ENCODE peak calls at places on chromosome 20, in seven cellular contexts. H, S, W, R, G, B and X are unnamed samples.

GRCh38 chr20:40156600-40157307 is 532.3 kb downstream of the MAFB start:
- DNase-seq in H (no peak), S (no peak), W (no peak), R (no peak), G (no peak), B (no peak), X (no peak)

GRCh38 chr20:1888796-1889463 is 6.3 kb upstream of the SIRPA start:
- DNase-seq in H (no peak), S (no peak), W (no peak), R (no peak), G (no peak), B (no peak), X (peak; percentile 89)

GRCh38 chr20:23776067-23776771 is 25.5 kb upstream of the CST1 start:
- DNase-seq in H (no peak), S (no peak), W (no peak), R (no peak), G (no peak), B (no peak), X (no peak)

GRCh38 chr20:14142964-14143627 is 147.8 kb downstream of the MACROD2 start:
- DNase-seq in H (no peak), S (no peak), W (no peak), R (peak; percentile 24), G (no peak), B (no peak), X (no peak)

GRCh38 chr20:58741384-58741783 is 48.8 kb downstream of the NPEPL1 start:
- DNase-seq in H (no peak), S (no peak), W (no peak), R (no peak), G (no peak), B (no peak), X (no peak)

GRCh38 chr20:14918981-14919380 is 581.6 kb upstream of the FLRT3 start:
- DNase-seq in H (no peak), S (no peak), W (no peak), R (no peak), G (no peak), B (no peak), X (no peak)

GRCh38 chr20:23870461-23870860 is 9.1 kb downstream of the CST5 start:
- DNase-seq in H (no peak), S (no peak), W (no peak), R (no peak), G (no peak), B (no peak), X (no peak)

GRCh38 chr20:21251278-21251677 is 51.9 kb upstream of the XRN2 start:
- DNase-seq in H (no peak), S (no peak), W (no peak), R (no peak), G (no peak), B (no peak), X (no peak)

GRCh38 chr20:46621492-46621891 is 29.8 kb downstream of the SLC13A3 start:
- DNase-seq in H (no peak), S (no peak), W (no peak), R (peak; percentile 8), G (no peak), B (no peak), X (no peak)

GRCh38 chr20:61797200-61797599 is 268.5 kb downstream of the TAF4 start:
- DNase-seq in H (no peak), S (no peak), W (peak; percentile 56), R (no peak), G (no peak), B (no peak), X (no peak)

GRCh38 chr20:50129662-50130345 is 16.9 kb upstream of the UBE2V1 start:
- DNase-seq in H (no peak), S (no peak), W (no peak), R (no peak), G (no peak), B (no peak), X (no peak)
- H3K27me3 ChIP-seq in H (no peaks in the 10 kb centered on the region), S (no peaks in the 10 kb centered on the region), W (no peaks in the 10 kb centered on the region), R (no peaks in the 10 kb centered on the region), G (no peaks in the 10 kb centered on the region), B (no peaks in the 10 kb centered on the region), X (no peaks in the 10 kb centered on the region)

GRCh38 chr20:34311118-34312023 is 8.2 kb upstream of the AHCY start:
- DNase-seq in H (no peak), S (no peak), W (no peak), R (no peak), G (peak; percentile 16), B (no peak), X (no peak)
- H3K4me3 ChIP-seq in H (no peak overlapping the region), S (no peak overlapping the region), W (no peak overlapping the region), R (no peak overlapping the region), G (peak overlapping the region; percentile 11), B (no peak overlapping the region), X (no peak overlapping the region)

DNA sequence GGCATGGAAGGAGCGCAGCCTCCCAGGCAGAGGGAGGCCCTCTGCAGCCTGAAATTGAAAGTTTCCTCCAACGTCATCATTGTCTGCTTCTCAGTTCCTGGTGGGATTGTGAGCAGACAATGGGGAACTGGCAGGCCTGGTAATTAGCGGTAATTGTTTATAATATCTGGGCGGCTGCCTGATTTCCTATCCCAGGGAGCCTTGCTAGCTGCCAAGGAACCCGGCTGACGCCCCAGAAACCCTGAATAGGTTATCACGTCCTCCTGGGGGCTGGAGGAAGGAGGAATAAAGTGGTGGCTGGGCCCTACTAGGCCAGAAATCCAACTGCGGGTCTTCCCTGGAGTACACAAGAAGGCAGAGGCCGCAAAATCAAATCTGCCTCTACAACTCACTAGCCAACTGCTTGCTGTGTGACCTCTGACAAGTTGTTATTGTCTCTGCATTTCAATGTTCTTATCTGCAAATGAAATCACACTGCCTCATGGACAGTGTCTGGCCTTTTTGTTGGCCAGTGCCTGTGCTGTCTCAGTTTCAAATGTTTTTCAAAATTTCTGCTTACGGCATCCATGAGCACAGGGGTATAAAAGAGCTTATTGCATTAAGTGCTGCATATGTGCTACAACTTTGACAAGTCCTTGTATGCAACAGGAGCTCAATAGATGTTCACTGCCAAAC is 16.9 kb downstream of the KCNK15 start:
- DNase-seq in H (no peak), S (no peak), W (no peak), R (no peak), G (no peak), B (no peak), X (no peak)
- H3K27me3 ChIP-seq in H (no peaks in the 10 kb centered on the region), S (no peaks in the 10 kb centered on the region), W (peaks cover 31% of the 10 kb centered on the region), R (peaks cover 29% of the 10 kb centered on the region), G (no peaks in the 10 kb centered on the region), B (peaks cover 24% of the 10 kb centered on the region), X (peaks cover 3% of the 10 kb centered on the region)

DNA sequence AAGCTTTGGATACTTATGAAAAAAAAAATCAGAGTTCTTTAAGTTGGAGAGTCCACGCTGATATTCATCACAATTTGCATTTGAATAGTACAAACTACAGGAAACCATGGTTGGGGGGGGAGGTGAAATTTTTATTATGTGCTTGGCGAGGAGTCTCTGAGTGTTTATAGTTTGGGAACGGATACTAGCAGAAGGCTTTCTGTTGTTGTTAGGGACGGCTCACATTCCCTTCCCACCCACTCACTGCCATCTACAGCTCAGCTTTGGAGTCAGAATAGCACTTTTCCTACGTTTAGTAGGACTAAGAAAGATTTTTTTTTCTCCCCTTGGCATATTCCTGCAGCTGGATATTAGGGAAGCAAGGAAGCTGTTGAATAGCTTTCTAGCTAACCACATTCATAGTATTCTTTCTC is 235.0 kb upstream of the ZNF217 start:
- DNase-seq in H (no peak), S (no peak), W (peak; percentile 41), R (peak; percentile 79), G (peak; percentile 21), B (peak; percentile 29), X (no peak)
- H3K4me3 ChIP-seq in H (peak overlapping the region; percentile 52), S (peak overlapping the region; percentile 33), W (no peak overlapping the region), R (peak overlapping the region; percentile 47), G (no peak overlapping the region), B (peak overlapping the region; percentile 32), X (no peak overlapping the region)

GRCh38 chr20:57267158-57267821 is 849 bp upstream of the BMP7 start:
- DNase-seq in H (no peak), S (no peak), W (no peak), R (no peak), G (no peak), B (no peak), X (no peak)
- H3K27me3 ChIP-seq in H (no peaks in the 10 kb centered on the region), S (peaks cover 8% of the 10 kb centered on the region), W (peaks cover 23% of the 10 kb centered on the region), R (peaks cover 52% of the 10 kb centered on the region), G (peaks cover 13% of the 10 kb centered on the region), B (no peaks in the 10 kb centered on the region), X (peaks cover 53% of the 10 kb centered on the region)

DNA sequence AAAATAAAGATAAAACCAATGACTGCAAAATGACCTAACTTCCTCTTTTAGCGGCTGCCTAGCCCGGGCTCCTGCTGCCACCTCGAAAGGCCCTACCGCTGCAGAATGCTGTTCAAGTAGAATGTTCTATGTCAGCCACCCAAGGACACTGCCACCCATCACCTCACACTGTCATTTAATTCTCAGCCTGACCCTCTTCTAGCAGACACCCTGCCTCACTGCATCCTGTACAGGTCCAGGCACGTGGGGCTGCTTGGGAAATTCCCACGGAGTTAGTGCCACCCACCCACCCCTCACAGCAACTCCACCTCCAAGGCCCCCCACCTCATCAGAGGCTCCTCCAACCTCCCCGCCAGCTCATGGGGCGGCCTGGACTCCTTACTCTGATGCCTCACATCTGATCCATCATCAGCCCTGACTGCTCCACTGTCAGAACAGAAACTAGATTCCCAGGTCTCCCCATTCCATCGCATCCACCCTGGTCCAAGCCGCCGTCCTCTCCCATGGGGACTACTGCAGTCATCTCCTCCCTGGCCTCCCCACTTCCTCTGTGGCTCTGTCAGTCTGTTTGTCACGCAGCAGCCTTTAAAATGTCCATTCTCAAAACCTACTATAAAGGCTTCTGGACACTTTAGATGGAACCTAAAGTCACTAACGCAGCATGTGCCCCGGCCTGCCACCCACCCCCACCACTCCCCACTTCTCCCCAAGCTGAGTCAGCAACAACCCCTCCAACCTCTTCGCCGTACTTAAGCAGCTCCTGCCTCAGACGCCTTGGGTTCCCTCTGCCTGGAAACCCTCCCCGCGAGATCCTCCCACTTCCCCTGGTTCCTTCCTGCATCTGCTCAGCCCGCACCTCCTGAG is 17.0 kb downstream of the NFATC2 start:
- DNase-seq in H (no peak), S (no peak), W (no peak), R (no peak), G (no peak), B (no peak), X (peak; percentile 81)
- H3K4me3 ChIP-seq in H (peak overlapping the region; percentile 33), S (peak overlapping the region; percentile 13), W (no peak overlapping the region), R (no peak overlapping the region), G (no peak overlapping the region), B (no peak overlapping the region), X (peak overlapping the region; percentile 34)